ENCODE peak calls at places on chromosomes 11 and 22, in five cellular contexts. One of them, this sample, is unnamed.

GRCh38 chr11:71449596-71449995 is 1.4 kb upstream of the DHCR7 start:
- DNase-seq in K562: no peak
- DNase-seq in IMR-90: no peak
- DNase-seq in PC-3: no peak
- DNase-seq in neural progenitor cell: peak; percentile 8
- DNase-seq in this sample: no peak

GRCh38 chr11:71248656-71249055 is 3.7 kb downstream of the SHANK2 start:
- DNase-seq in neural progenitor cell: no peak
- DNase-seq in IMR-90: no peak
- DNase-seq in PC-3: no peak
- DNase-seq in K562: no peak
- DNase-seq in this sample: no peak

GRCh38 chr11:57639321-57640067 is 10.2 kb downstream of the YPEL4 start:
- DNase-seq in K562: no peak
- DNase-seq in IMR-90: peak; percentile 57
- DNase-seq in PC-3: peak; percentile 51
- DNase-seq in neural progenitor cell: peak; percentile 98
- DNase-seq in this sample: no peak

GRCh38 chr11:106461148-106461547 is 383.7 kb downstream of the AASDHPPT start:
- DNase-seq in K562: no peak
- DNase-seq in PC-3: no peak
- DNase-seq in IMR-90: no peak
- DNase-seq in neural progenitor cell: no peak
- DNase-seq in this sample: no peak

GRCh38 chr22:44714703-44715350 is 12.8 kb downstream of the PRR5 start:
- DNase-seq in PC-3: no peak
- DNase-seq in IMR-90: no peak
- DNase-seq in K562: no peak
- DNase-seq in neural progenitor cell: no peak
- DNase-seq in this sample: no peak

GRCh38 chr11:66181632-66182345 is 86.7 kb upstream of the RAB1B start:
- DNase-seq in K562: no peak
- DNase-seq in IMR-90: no peak
- DNase-seq in PC-3: peak; percentile 31
- DNase-seq in neural progenitor cell: no peak
- DNase-seq in this sample: no peak

GRCh38 chr11:36352919-36353318 is 56.8 kb downstream of the PRR5L start:
- DNase-seq in IMR-90: no peak
- DNase-seq in PC-3: no peak
- DNase-seq in K562: no peak
- DNase-seq in neural progenitor cell: no peak
- DNase-seq in this sample: peak; percentile 18

GRCh38 chr11:114040706-114041211 is 18.8 kb upstream of the ZBTB16 start:
- DNase-seq in K562: no peak
- DNase-seq in IMR-90: peak; percentile 31
- DNase-seq in neural progenitor cell: no peak
- DNase-seq in PC-3: peak; percentile 87
- DNase-seq in this sample: peak; percentile 75

GRCh38 chr11:113384551-113384950 is 3.0 kb upstream of the ANKK1 start:
- DNase-seq in PC-3: peak; percentile 96
- DNase-seq in neural progenitor cell: no peak
- DNase-seq in IMR-90: peak; percentile 96
- DNase-seq in K562: no peak
- DNase-seq in this sample: no peak

GRCh38 chr11:104127828-104128227 is 36.1 kb downstream of the PDGFD start:
- DNase-seq in K562: no peak
- DNase-seq in IMR-90: peak; percentile 75
- DNase-seq in neural progenitor cell: no peak
- DNase-seq in PC-3: peak; percentile 39
- DNase-seq in this sample: no peak

GRCh38 chr11:47961383-47961782 is 19.0 kb upstream of the PTPRJ start:
- DNase-seq in IMR-90: no peak
- DNase-seq in neural progenitor cell: peak; percentile 18
- DNase-seq in PC-3: no peak
- DNase-seq in K562: no peak
- DNase-seq in this sample: no peak

GRCh38 chr11:117870176-117870952 is 6.1 kb downstream of the FXYD6 start:
- DNase-seq in K562: no peak
- DNase-seq in neural progenitor cell: peak; percentile 37
- DNase-seq in PC-3: no peak
- DNase-seq in IMR-90: no peak
- DNase-seq in this sample: no peak

GRCh38 chr11:22337571-22338464 is at the start of gene SLC17A6:
- DNase-seq in neural progenitor cell: peak; percentile 90
- DNase-seq in IMR-90: peak; percentile 8
- DNase-seq in PC-3: peak; percentile 57
- DNase-seq in K562: no peak
- DNase-seq in this sample: no peak

GRCh38 chr22:24141586-24141985 is 39.7 kb upstream of the SUSD2 start:
- DNase-seq in PC-3: peak; percentile 59
- DNase-seq in IMR-90: peak; percentile 63
- DNase-seq in K562: no peak
- DNase-seq in neural progenitor cell: no peak
- DNase-seq in this sample: no peak

DNA sequence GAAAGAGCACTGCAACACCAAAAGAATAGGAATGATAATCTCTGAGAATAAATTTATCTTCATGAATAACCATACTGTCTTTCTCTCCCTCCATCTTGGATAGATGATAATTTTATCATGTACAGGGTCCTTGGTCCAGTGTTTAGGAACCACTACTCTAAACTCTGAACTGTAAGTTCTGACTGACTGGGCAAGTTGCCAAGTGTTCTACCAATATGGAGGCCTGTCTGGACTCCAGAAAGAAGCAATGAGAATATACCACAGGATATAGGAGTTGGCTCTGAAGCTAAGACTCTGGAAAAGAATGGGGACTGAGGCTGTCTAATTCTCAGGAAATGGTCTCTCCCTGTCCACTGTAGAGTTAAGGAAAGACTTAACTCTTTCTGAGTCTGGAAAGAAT is 1.5 kb downstream of the FHIP1B start:
- DNase-seq in IMR-90: no peak
- DNase-seq in PC-3: no peak
- DNase-seq in K562: no peak
- DNase-seq in neural progenitor cell: no peak
- DNase-seq in this sample: no peak
- H3K9ac ChIP-seq in IMR-90: no peak overlapping the region
- H3K9ac ChIP-seq in PC-3: no peak overlapping the region
- H3K9ac ChIP-seq in K562: peak overlapping the region; percentile 3
- H3K9ac ChIP-seq in neural progenitor cell: no peak overlapping the region
- H3K9ac ChIP-seq in this sample: no peak overlapping the region

GRCh38 chr11:35153280-35153679 is 14.3 kb downstream of the CD44 start:
- DNase-seq in PC-3: no peak
- DNase-seq in K562: no peak
- DNase-seq in neural progenitor cell: no peak
- DNase-seq in IMR-90: no peak
- DNase-seq in this sample: no peak
- H3K4me1 ChIP-seq in PC-3: no peaks in the 10 kb centered on the region
- H3K4me1 ChIP-seq in K562: no peaks in the 10 kb centered on the region
- H3K4me1 ChIP-seq in neural progenitor cell: peaks cover 5% of the 10 kb centered on the region
- H3K4me1 ChIP-seq in IMR-90: peaks cover 34% of the 10 kb centered on the region
- H3K4me1 ChIP-seq in this sample: peaks cover 4% of the 10 kb centered on the region

GRCh38 chr11:11450744-11451362 is 97.8 kb upstream of the CSNK2A3 start:
- DNase-seq in PC-3: peak; percentile 51
- DNase-seq in K562: no peak
- DNase-seq in IMR-90: peak; percentile 87
- DNase-seq in neural progenitor cell: no peak
- DNase-seq in this sample: no peak
- H3K4me3 ChIP-seq in PC-3: no peak overlapping the region
- H3K4me3 ChIP-seq in K562: no peak overlapping the region
- H3K4me3 ChIP-seq in IMR-90: no peak overlapping the region
- H3K4me3 ChIP-seq in neural progenitor cell: no peak overlapping the region
- H3K4me3 ChIP-seq in this sample: no peak overlapping the region

GRCh38 chr22:46025973-46026906 is 49.3 kb upstream of the WNT7B start:
- DNase-seq in neural progenitor cell: no peak
- DNase-seq in IMR-90: no peak
- DNase-seq in PC-3: no peak
- DNase-seq in K562: no peak
- DNase-seq in this sample: no peak

GRCh38 chr22:46027219-46028068 is 50.5 kb upstream of the WNT7B start:
- DNase-seq in IMR-90: no peak
- DNase-seq in PC-3: no peak
- DNase-seq in K562: peak; percentile 64
- DNase-seq in neural progenitor cell: peak; percentile 44
- DNase-seq in this sample: peak; percentile 87

GRCh38 chr22:46025225-46025972 is 48.4 kb upstream of the WNT7B start:
- DNase-seq in PC-3: no peak
- DNase-seq in K562: no peak
- DNase-seq in neural progenitor cell: no peak
- DNase-seq in IMR-90: no peak
- DNase-seq in this sample: no peak

GRCh38 chr22:46028069-46028991 is 51.4 kb upstream of the WNT7B start:
- DNase-seq in IMR-90: no peak
- DNase-seq in K562: no peak
- DNase-seq in neural progenitor cell: no peak
- DNase-seq in PC-3: no peak
- DNase-seq in this sample: no peak

DNA sequence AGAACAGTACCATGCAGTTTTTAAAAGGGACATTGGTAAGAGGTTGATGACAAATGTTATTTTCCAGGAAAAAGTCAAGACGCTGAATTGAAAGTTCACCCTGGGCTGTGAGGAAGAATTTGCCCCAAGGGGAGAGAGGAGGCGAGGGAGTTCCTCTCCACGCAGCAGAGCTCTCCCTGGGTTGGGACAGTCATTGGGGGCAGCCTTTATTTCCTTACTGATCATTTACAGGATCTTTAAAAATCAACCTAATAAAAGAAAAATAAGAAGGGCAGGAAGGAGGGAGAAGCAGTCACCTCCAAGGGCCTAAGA is 49.9 kb upstream of the WNT7B start:
- DNase-seq in PC-3: no peak
- DNase-seq in K562: no peak
- DNase-seq in neural progenitor cell: no peak
- DNase-seq in IMR-90: no peak
- DNase-seq in this sample: no peak
- H3K9ac ChIP-seq in PC-3: peak overlapping the region; percentile 44
- H3K9ac ChIP-seq in K562: peak overlapping the region; percentile 88
- H3K9ac ChIP-seq in neural progenitor cell: no peak overlapping the region
- H3K9ac ChIP-seq in IMR-90: no peak overlapping the region
- H3K9ac ChIP-seq in this sample: peak overlapping the region; percentile 80

GRCh38 chr11:61751384-61751783 is 1.1 kb upstream of the MYRF start:
- DNase-seq in neural progenitor cell: no peak
- DNase-seq in K562: no peak
- DNase-seq in PC-3: no peak
- DNase-seq in IMR-90: no peak
- DNase-seq in this sample: no peak

GRCh38 chr11:61747389-61748285 is 4.8 kb upstream of the MYRF start:
- DNase-seq in PC-3: peak; percentile 78
- DNase-seq in neural progenitor cell: peak; percentile 88
- DNase-seq in IMR-90: peak; percentile 59
- DNase-seq in K562: peak; percentile 86
- DNase-seq in this sample: peak; percentile 86

GRCh38 chr11:61750631-61751273 is 1.7 kb upstream of the MYRF start:
- DNase-seq in PC-3: no peak
- DNase-seq in IMR-90: no peak
- DNase-seq in K562: no peak
- DNase-seq in neural progenitor cell: no peak
- DNase-seq in this sample: no peak

GRCh38 chr11:61752117-61752924 is at the start of gene MYRF:
- DNase-seq in IMR-90: peak; percentile 14
- DNase-seq in K562: peak; percentile 88
- DNase-seq in neural progenitor cell: peak; percentile 88
- DNase-seq in PC-3: peak; percentile 54
- DNase-seq in this sample: peak; percentile 65

GRCh38 chr11:61749607-61750217 is 2.7 kb upstream of the MYRF start:
- DNase-seq in neural progenitor cell: peak; percentile 50
- DNase-seq in IMR-90: no peak
- DNase-seq in PC-3: no peak
- DNase-seq in K562: peak; percentile 76
- DNase-seq in this sample: no peak
- H3K4me1 ChIP-seq in neural progenitor cell: peaks cover 25% of the 10 kb centered on the region
- H3K4me1 ChIP-seq in IMR-90: peaks cover 5% of the 10 kb centered on the region
- H3K4me1 ChIP-seq in PC-3: peaks cover 10% of the 10 kb centered on the region
- H3K4me1 ChIP-seq in K562: peaks cover 90% of the 10 kb centered on the region
- H3K4me1 ChIP-seq in this sample: no peaks in the 10 kb centered on the region

DNA sequence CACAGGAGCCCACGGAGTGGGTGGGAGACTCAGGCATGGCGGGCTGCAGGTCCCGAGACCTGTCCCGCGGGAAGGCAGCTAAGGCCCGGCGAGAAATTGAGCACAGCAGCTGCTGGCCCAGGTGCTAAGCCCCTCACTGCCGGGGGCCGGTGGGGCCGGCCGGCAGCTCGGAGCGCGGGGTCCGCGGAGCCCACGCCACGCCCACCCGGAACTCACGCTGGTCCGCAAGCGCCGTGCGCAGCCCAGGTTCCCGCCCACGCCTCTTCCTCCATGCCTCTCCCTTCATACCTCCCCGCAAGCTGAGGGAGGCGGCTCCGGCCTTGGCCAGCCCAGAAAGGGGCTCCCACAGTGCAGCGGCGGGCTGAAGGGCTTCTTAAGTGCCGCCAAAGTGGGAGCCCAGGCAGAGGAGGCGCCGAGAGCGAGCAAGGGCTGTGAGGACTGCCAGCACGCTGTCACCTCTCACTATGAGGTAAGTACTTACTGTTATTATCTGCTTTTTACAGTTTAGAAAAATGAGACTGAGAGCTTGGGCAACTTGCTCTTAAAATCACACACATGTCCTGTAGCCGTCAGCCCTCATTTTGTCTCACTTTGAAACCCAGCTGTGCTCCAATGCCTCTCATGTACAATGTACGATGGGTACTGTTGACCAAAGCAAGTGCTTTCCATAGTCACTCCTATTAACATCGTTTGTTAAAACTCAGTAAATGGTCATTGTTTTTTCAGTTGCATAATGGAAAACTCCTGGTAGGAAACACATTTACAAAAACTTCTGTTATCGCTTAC is 12.2 kb upstream of the OR10D3 start:
- DNase-seq in IMR-90: no peak
- DNase-seq in neural progenitor cell: no peak
- DNase-seq in PC-3: peak; percentile 34
- DNase-seq in K562: peak; percentile 61
- DNase-seq in this sample: no peak
- H3K4me3 ChIP-seq in IMR-90: no peak overlapping the region
- H3K4me3 ChIP-seq in neural progenitor cell: no peak overlapping the region
- H3K4me3 ChIP-seq in PC-3: peak overlapping the region; percentile 59
- H3K4me3 ChIP-seq in K562: peak overlapping the region; percentile 46
- H3K4me3 ChIP-seq in this sample: no peak overlapping the region

DNA sequence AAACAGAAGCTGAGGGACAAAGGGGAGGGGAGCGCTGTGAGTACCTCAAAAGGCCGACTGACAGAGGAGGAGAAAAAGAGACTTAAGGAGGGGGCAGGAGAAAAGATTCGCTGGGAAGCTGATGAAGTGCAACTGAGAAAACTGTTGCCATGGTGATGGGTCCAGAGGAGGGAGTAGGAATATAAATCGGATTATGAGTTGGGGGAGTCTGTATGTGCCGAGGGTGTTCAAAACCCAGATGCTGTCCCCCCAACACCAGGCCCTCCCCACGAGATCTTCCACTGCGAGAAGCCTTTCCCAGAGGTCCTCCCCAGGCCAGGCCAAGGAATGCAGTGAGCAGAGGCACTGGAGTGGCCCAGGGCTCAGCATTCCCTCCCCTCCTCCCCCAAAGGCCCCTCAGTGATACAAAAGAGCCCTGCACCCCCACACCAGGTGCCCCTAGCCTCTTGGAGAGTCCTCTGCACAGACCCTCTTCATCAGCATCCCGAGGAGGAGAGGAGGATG is 13.7 kb upstream of the BCL9L start:
- DNase-seq in PC-3: no peak
- DNase-seq in K562: no peak
- DNase-seq in neural progenitor cell: peak; percentile 17
- DNase-seq in IMR-90: no peak
- DNase-seq in this sample: no peak
- H3K9ac ChIP-seq in PC-3: no peak overlapping the region
- H3K9ac ChIP-seq in K562: no peak overlapping the region
- H3K9ac ChIP-seq in neural progenitor cell: no peak overlapping the region
- H3K9ac ChIP-seq in IMR-90: no peak overlapping the region
- H3K9ac ChIP-seq in this sample: no peak overlapping the region

This sample was measured in colonic mucosa.